ENCODE peak calls at places on chromosomes 6 and 20, in four cellular contexts. H, W, S and T are unnamed samples.

GRCh38 chr6:115969930-115970273 is 90.8 kb downstream of the FRK start:
- DNase-seq in H (no peak), W (no peak), S (no peak), T (no peak)

GRCh38 chr6:138204792-138205384 is 13.4 kb downstream of the PBOV1 start:
- DNase-seq in H (no peak), W (no peak), S (no peak), T (no peak)

GRCh38 chr6:28353981-28354676 is 4.4 kb downstream of the ZKSCAN3 start:
- DNase-seq in H (peak), W (no peak), S (peak), T (no peak)

GRCh38 chr6:33983721-33984465 is 162.0 kb downstream of the GRM4 start:
- DNase-seq in H (no peak), W (no peak), S (peak), T (no peak)

GRCh38 chr6:106874481-106874880 is 100.0 kb downstream of the CD24 start:
- DNase-seq in H (no peak), W (no peak), S (no peak), T (no peak)

GRCh38 chr20:61331542-61331941 is 79.5 kb downstream of the CDH4 start:
- DNase-seq in H (no peak), W (peak), S (no peak), T (no peak)

GRCh38 chr20:1537731-1538058 is 19.8 kb downstream of the SIRPD start:
- DNase-seq in H (no peak), W (no peak), S (no peak), T (no peak)

GRCh38 chr20:50673146-50673830 is 18.1 kb downstream of the RIPOR3 start:
- DNase-seq in H (no peak), W (peak), S (no peak), T (no peak)

GRCh38 chr6:127471379-127472255 is 12.4 kb upstream of the KIAA0408 start:
- DNase-seq in H (no peak), W (no peak), S (no peak), T (no peak)

GRCh38 chr20:8144282-8145245 is 12.5 kb downstream of the PLCB1 start:
- DNase-seq in H (no peak), W (no peak), S (no peak), T (no peak)

GRCh38 chr6:105272783-105273182 is 93.0 kb upstream of the POPDC3 start:
- DNase-seq in H (no peak), W (peak), S (no peak), T (no peak)

GRCh38 chr20:22717466-22717865 is 133.1 kb upstream of the FOXA2 start:
- DNase-seq in H (no peak), W (peak), S (no peak), T (no peak)

GRCh38 chr20:33672426-33673114 is 1.7 kb downstream of the NECAB3 start:
- DNase-seq in H (no peak), W (no peak), S (no peak), T (no peak)

GRCh38 chr20:2822073-2822472 is 5.9 kb downstream of the TMEM239 start:
- DNase-seq in H (no peak), W (no peak), S (no peak), T (no peak)

GRCh38 chr6:167952512-167952859 is 45.0 kb upstream of the KIF25 start:
- DNase-seq in H (no peak), W (no peak), S (no peak), T (no peak)

GRCh38 chr6:150667977-150668716 is 68.5 kb downstream of the PLEKHG1 start:
- DNase-seq in H (no peak), W (peak), S (peak), T (no peak)

GRCh38 chr6:18837013-18837412 is 449.9 kb downstream of the RNF144B start:
- DNase-seq in H (no peak), W (no peak), S (no peak), T (no peak)

GRCh38 chr20:32920530-32921298 is 62.0 kb downstream of the EFCAB8 start:
- DNase-seq in H (no peak), W (no peak), S (peak), T (no peak)

GRCh38 chr6:331622-332521 is 39.6 kb downstream of the DUSP22 start:
- DNase-seq in H (no peak), W (no peak), S (no peak), T (peak)

GRCh38 chr6:11575408-11576033 is 38.0 kb downstream of the TMEM170B start:
- DNase-seq in H (no peak), W (peak), S (no peak), T (no peak)

GRCh38 chr20:56343861-56344381 is 14.9 kb upstream of the FAM210B start:
- DNase-seq in H (no peak), W (peak), S (no peak), T (no peak)

GRCh38 chr6:43391448-43392031 is 22.1 kb upstream of the ZNF318 start:
- DNase-seq in H (no peak), W (peak), S (no peak), T (no peak)

GRCh38 chr6:42661540-42662153 is 60.8 kb downstream of the PRPH2 start:
- DNase-seq in H (peak), W (peak), S (peak), T (peak)

GRCh38 chr6:19669206-19669605 is 168.0 kb upstream of the ID4 start:
- DNase-seq in H (no peak), W (no peak), S (no peak), T (no peak)

GRCh38 chr6:27237089-27237723 is 10.3 kb upstream of the PRSS16 start:
- DNase-seq in H (no peak), W (peak), S (no peak), T (no peak)

GRCh38 chr6:151999194-151999593 is 191.7 kb downstream of the ESR1 start:
- DNase-seq in H (no peak), W (no peak), S (no peak), T (no peak)

GRCh38 chr20:46468508-46468907 is 44.9 kb downstream of the ZNF334 start:
- DNase-seq in H (no peak), W (no peak), S (no peak), T (no peak)

GRCh38 chr20:20214757-20215275 is 153.1 kb upstream of the INSM1 start:
- DNase-seq in H (no peak), W (no peak), S (no peak), T (no peak)

GRCh38 chr6:15953152-15953880 is 175.6 kb upstream of the MYLIP start:
- DNase-seq in H (no peak), W (no peak), S (no peak), T (no peak)

GRCh38 chr6:129112591-129112990 is 229.7 kb downstream of the LAMA2 start:
- DNase-seq in H (no peak), W (no peak), S (no peak), T (no peak)

GRCh38 chr6:14077193-14077853 is 40.2 kb upstream of the CD83 start:
- DNase-seq in H (no peak), W (no peak), S (no peak), T (no peak)